ENCODE peak calls at places on chromosomes 3 and 15, in eight cellular contexts. F, J, B, W, E, I, S and M are unnamed samples.

GRCh38 chr3:139389552-139390368 is at the start of gene COPB2:
- DNase-seq in W (peak), E (peak), B (peak), I (peak), S (peak), J (peak), F (peak), M (peak)

GRCh38 chr15:98746375-98746679 is 98.0 kb downstream of the IGF1R start:
- DNase-seq in S (no peak), B (no peak), E (no peak), J (no peak), I (no peak), W (no peak), F (no peak), M (peak)

GRCh38 chr3:66989860-66990696 is 8.0 kb upstream of the KBTBD8 start:
- DNase-seq in J (peak), F (no peak), W (no peak), S (peak), I (peak), B (no peak), E (no peak), M (peak)

GRCh38 chr3:119681279-119681678 is 4.1 kb upstream of the COX17 start:
- DNase-seq in J (peak), I (no peak), E (peak), F (no peak), W (no peak), S (peak), B (peak), M (peak)

GRCh38 chr3:173988912-173989311 is 591.4 kb downstream of the NLGN1 start:
- DNase-seq in W (no peak), B (no peak), F (no peak), I (no peak), S (no peak), E (no peak), J (no peak), M (no peak)

GRCh38 chr3:33993631-33994030 is 195.2 kb downstream of the PDCD6IP start:
- DNase-seq in B (no peak), J (peak), F (no peak), W (no peak), S (no peak), E (no peak), I (no peak), M (no peak)

GRCh38 chr3:45595364-45596154 is 1.0 kb downstream of the LIMD1 start:
- DNase-seq in B (peak), S (no peak), F (peak), I (peak), E (no peak), W (no peak), J (no peak), M (no peak)

GRCh38 chr3:174533286-174533685 is 325.8 kb upstream of the NAALADL2 start:
- DNase-seq in W (no peak), I (no peak), J (peak), B (no peak), F (no peak), S (peak), E (peak), M (no peak)

GRCh38 chr3:175121225-175121624 is 262.1 kb downstream of the NAALADL2 start:
- DNase-seq in B (peak), E (no peak), F (no peak), S (peak), J (no peak), I (no peak), W (no peak), M (peak)

GRCh38 chr3:182729903-182730674 is 63.2 kb upstream of the ATP11B start:
- DNase-seq in E (no peak), B (no peak), W (no peak), I (peak), J (no peak), F (no peak), S (no peak), M (no peak)

GRCh38 chr3:112366428-112366931 is 33.5 kb downstream of the CD200 start:
- DNase-seq in E (no peak), W (no peak), S (no peak), B (no peak), J (no peak), F (no peak), I (no peak), M (no peak)

GRCh38 chr3:4680881-4681300 is 187.7 kb downstream of the ITPR1 start:
- DNase-seq in S (no peak), F (no peak), W (no peak), J (peak), E (no peak), B (no peak), I (no peak), M (no peak)

GRCh38 chr3:162390891-162391290 is 894.3 kb downstream of the OTOL1 start:
- DNase-seq in S (peak), B (no peak), I (no peak), W (no peak), E (peak), J (peak), F (no peak), M (no peak)

GRCh38 chr3:120429921-120430361 is 20.9 kb downstream of the FSTL1 start:
- DNase-seq in E (peak), W (no peak), B (no peak), F (no peak), S (no peak), J (peak), I (no peak), M (no peak)

GRCh38 chr15:43095243-43095642 is 10.6 kb downstream of the UBR1 start:
- DNase-seq in J (peak), F (no peak), I (no peak), W (no peak), S (no peak), B (no peak), E (peak), M (no peak)

GRCh38 chr3:126245811-126246727 is 65.7 kb upstream of the ALDH1L1 start:
- DNase-seq in W (peak), J (peak), F (peak), E (peak), B (peak), I (no peak), S (peak), M (peak)

GRCh38 chr3:22885039-22885438 is 318.1 kb upstream of the UBE2E2 start:
- DNase-seq in I (no peak), S (no peak), F (no peak), B (no peak), J (no peak), W (no peak), E (no peak), M (no peak)

GRCh38 chr3:72338082-72338941 is 509.9 kb downstream of the SHQ1 start:
- DNase-seq in I (no peak), W (no peak), F (no peak), S (peak), B (no peak), J (no peak), E (peak), M (no peak)

GRCh38 chr15:39130556-39131379 is 450.1 kb upstream of the THBS1 start:
- DNase-seq in F (no peak), B (no peak), I (no peak), J (no peak), S (no peak), W (no peak), E (no peak), M (no peak)

GRCh38 chr3:174986685-174987084 is 127.6 kb downstream of the NAALADL2 start:
- DNase-seq in E (peak), W (no peak), B (no peak), I (no peak), F (no peak), S (no peak), J (peak), M (no peak)